ENCODE peak calls at places on chromosomes 16 and 17, in nine cellular contexts. One of them, this sample, is unnamed.

GRCh38 chr17:44353656-44354331 is 8.7 kb downstream of the GRN start:
- DNase-seq in activated CD4-positive, alpha-beta T cell treated with anti-CD3 and anti-CD28 coated beads for 1 hour: no peak
- DNase-seq in memory B cell: no peak
- DNase-seq in amygdala: no peak
- DNase-seq in T-helper 1 cell: no peak
- DNase-seq in G401: no peak
- DNase-seq in thyroid gland: no peak
- DNase-seq in naive B cell: no peak
- DNase-seq in SIG-M5: no peak
- DNase-seq in this sample: no peak

GRCh38 chr17:80853076-80853475 is 138.6 kb upstream of the CHMP6 start:
- DNase-seq in activated CD4-positive, alpha-beta T cell treated with anti-CD3 and anti-CD28 coated beads for 1 hour: no peak
- DNase-seq in memory B cell: no peak
- DNase-seq in amygdala: no peak
- DNase-seq in T-helper 1 cell: no peak
- DNase-seq in G401: no peak
- DNase-seq in thyroid gland: no peak
- DNase-seq in naive B cell: no peak
- DNase-seq in SIG-M5: no peak
- DNase-seq in this sample: no peak

GRCh38 chr17:1000597-1001490 is 3.9 kb downstream of the TIMM22 start:
- DNase-seq in activated CD4-positive, alpha-beta T cell treated with anti-CD3 and anti-CD28 coated beads for 1 hour: no peak
- DNase-seq in memory B cell: no peak
- DNase-seq in amygdala: no peak
- DNase-seq in T-helper 1 cell: no peak
- DNase-seq in G401: no peak
- DNase-seq in thyroid gland: no peak
- DNase-seq in naive B cell: no peak
- DNase-seq in SIG-M5: no peak
- DNase-seq in this sample: peak; percentile 47

GRCh38 chr17:76502326-76503211 is 1.3 kb upstream of the RHBDF2 start:
- DNase-seq in activated CD4-positive, alpha-beta T cell treated with anti-CD3 and anti-CD28 coated beads for 1 hour: no peak
- DNase-seq in memory B cell: no peak
- DNase-seq in amygdala: no peak
- DNase-seq in T-helper 1 cell: no peak
- DNase-seq in G401: no peak
- DNase-seq in thyroid gland: no peak
- DNase-seq in naive B cell: no peak
- DNase-seq in SIG-M5: no peak
- DNase-seq in this sample: no peak

GRCh38 chr17:27296427-27296979 is 2.6 kb downstream of the WSB1 start:
- DNase-seq in activated CD4-positive, alpha-beta T cell treated with anti-CD3 and anti-CD28 coated beads for 1 hour: no peak
- DNase-seq in memory B cell: no peak
- DNase-seq in amygdala: no peak
- DNase-seq in T-helper 1 cell: no peak
- DNase-seq in G401: no peak
- DNase-seq in thyroid gland: no peak
- DNase-seq in naive B cell: no peak
- DNase-seq in SIG-M5: peak; percentile 21
- DNase-seq in this sample: no peak

GRCh38 chr17:82334622-82335394 is 1.2 kb upstream of the SECTM1 start:
- DNase-seq in activated CD4-positive, alpha-beta T cell treated with anti-CD3 and anti-CD28 coated beads for 1 hour: no peak
- DNase-seq in memory B cell: no peak
- DNase-seq in amygdala: no peak
- DNase-seq in T-helper 1 cell: no peak
- DNase-seq in G401: no peak
- DNase-seq in thyroid gland: peak; percentile 29
- DNase-seq in naive B cell: peak; percentile 22
- DNase-seq in SIG-M5: no peak
- DNase-seq in this sample: no peak

GRCh38 chr16:24088767-24089166 is 167.4 kb upstream of the CACNG3 start:
- DNase-seq in activated CD4-positive, alpha-beta T cell treated with anti-CD3 and anti-CD28 coated beads for 1 hour: no peak
- DNase-seq in memory B cell: no peak
- DNase-seq in amygdala: no peak
- DNase-seq in T-helper 1 cell: no peak
- DNase-seq in G401: no peak
- DNase-seq in thyroid gland: no peak
- DNase-seq in naive B cell: no peak
- DNase-seq in SIG-M5: no peak
- DNase-seq in this sample: no peak

GRCh38 chr17:82149401-82150099 is 51.5 kb upstream of the FASN start:
- DNase-seq in activated CD4-positive, alpha-beta T cell treated with anti-CD3 and anti-CD28 coated beads for 1 hour: no peak
- DNase-seq in memory B cell: no peak
- DNase-seq in amygdala: no peak
- DNase-seq in T-helper 1 cell: no peak
- DNase-seq in G401: no peak
- DNase-seq in thyroid gland: no peak
- DNase-seq in naive B cell: no peak
- DNase-seq in SIG-M5: no peak
- DNase-seq in this sample: no peak

GRCh38 chr17:49252148-49252682 is 21.6 kb upstream of the PHOSPHO1 start:
- DNase-seq in activated CD4-positive, alpha-beta T cell treated with anti-CD3 and anti-CD28 coated beads for 1 hour: no peak
- DNase-seq in memory B cell: no peak
- DNase-seq in amygdala: no peak
- DNase-seq in T-helper 1 cell: no peak
- DNase-seq in G401: no peak
- DNase-seq in thyroid gland: no peak
- DNase-seq in naive B cell: no peak
- DNase-seq in SIG-M5: peak; percentile 23
- DNase-seq in this sample: no peak

This sample was measured in breast epithelium.